ENCODE peak calls at places on chromosomes 3 and 15, in four cellular contexts. J is amniotic stem cell, R is NCI-H460, G is Daoy. O is an unnamed sample.

GRCh38 chr15:39360417-39360816 is 220.5 kb upstream of the THBS1 start:
- DNase-seq in J (no peak), R (no peak), G (peak), O (no peak)

GRCh38 chr3:51268132-51268531 is 117.0 kb upstream of the MANF start:
- DNase-seq in J (no peak), R (no peak), G (no peak), O (no peak)

GRCh38 chr3:13091898-13092620 is 18.8 kb upstream of the IQSEC1 start:
- DNase-seq in J (peak), R (peak), G (peak), O (peak)

GRCh38 chr15:30889231-30889630 is 14.5 kb upstream of the FAN1 start:
- DNase-seq in J (no peak), R (no peak), G (no peak), O (no peak)

GRCh38 chr15:90425726-90426346 is 37.8 kb downstream of the IQGAP1 start:
- DNase-seq in J (no peak), R (no peak), G (no peak), O (no peak)

GRCh38 chr15:35713733-35714132 is 167.8 kb upstream of the DPH6 start:
- DNase-seq in J (no peak), R (no peak), G (peak), O (no peak)

GRCh38 chr15:41812820-41813375 is 15.0 kb upstream of the JMJD7 start:
- DNase-seq in J (no peak), R (no peak), G (no peak), O (no peak)

GRCh38 chr3:187041362-187042061 is 97.8 kb downstream of the RPL39L start:
- DNase-seq in J (no peak), R (no peak), G (peak), O (no peak)

GRCh38 chr15:31247404-31247803 is 79.2 kb upstream of the KLF13 start:
- DNase-seq in J (no peak), R (no peak), G (no peak), O (no peak)

GRCh38 chr15:50096158-50096821 is 22.7 kb downstream of the ATP8B4 start:
- DNase-seq in J (no peak), R (no peak), G (no peak), O (no peak)

GRCh38 chr3:195800240-195800639 is 11.5 kb downstream of the MUC4 start:
- DNase-seq in J (no peak), R (no peak), G (no peak), O (no peak)

GRCh38 chr15:34318277-34319079 is 19.1 kb downstream of the SLC12A6 start:
- DNase-seq in J (no peak), R (peak), G (peak), O (peak)

GRCh38 chr15:93420050-93420452 is 331.0 kb upstream of the RGMA start:
- DNase-seq in J (no peak), R (no peak), G (peak), O (no peak)

GRCh38 chr3:197392961-197393360 is 94.5 kb upstream of the DLG1 start:
- DNase-seq in J (no peak), R (no peak), G (peak), O (peak)

GRCh38 chr15:66619152-66619903 is 53.5 kb upstream of the LCTL start:
- DNase-seq in J (peak), R (peak), G (peak), O (peak)

GRCh38 chr3:190585771-190586630 is 72.1 kb downstream of the IL1RAP start:
- DNase-seq in J (peak), R (peak), G (peak), O (no peak)

GRCh38 chr3:52787672-52788625 is 6.6 kb upstream of the ITIH3 start:
- DNase-seq in J (no peak), R (no peak), G (no peak), O (no peak)

GRCh38 chr15:25670025-25670554 is 193.0 kb downstream of the ATP10A start:
- DNase-seq in J (no peak), R (no peak), G (peak), O (peak)

GRCh38 chr3:184496933-184497332 is 64.7 kb upstream of the EPHB3 start:
- DNase-seq in J (no peak), R (no peak), G (no peak), O (no peak)

GRCh38 chr3:10594915-10595314 is 89.5 kb upstream of the ATP2B2 start:
- DNase-seq in J (no peak), R (peak), G (peak), O (peak)

GRCh38 chr3:118817748-118818165 is 216.9 kb downstream of the IGSF11 start:
- DNase-seq in J (peak), R (peak), G (peak), O (no peak)

GRCh38 chr3:66709464-66710058 is 208.7 kb upstream of the LRIG1 start:
- DNase-seq in J (no peak), R (no peak), G (no peak), O (no peak)

GRCh38 chr3:168341192-168341816 is 245.6 kb upstream of the GOLIM4 start:
- DNase-seq in J (peak), R (no peak), G (peak), O (no peak)

GRCh38 chr3:145519598-145520078 is 641.3 kb downstream of the PLOD2 start:
- DNase-seq in J (no peak), R (no peak), G (no peak), O (no peak)